ENCODE peak calls at places on chromosome 3, in eight cellular contexts. L is fibroblast of mammary gland; M is effector memory CD4-positive, alpha-beta T cell; W is mesothelial cell of epicardium; F is right atrium auricular region; B is glutamatergic neuron; N is NCI-H2081; H is endothelial cell. U is an unnamed sample.

GRCh38 chr3:50912746-50913145 is 238.0 kb downstream of the DOCK3 start:
- DNase-seq in F (no peak), B (no peak), N (no peak), M (no peak), H (no peak), L (no peak), W (no peak), U (no peak)

GRCh38 chr3:20511863-20512262 is 325.9 kb upstream of the SGO1 start:
- DNase-seq in M (no peak), B (no peak), H (peak; percentile 4), F (no peak), N (peak; percentile 63), L (peak; percentile 75), W (no peak), U (no peak)

GRCh38 chr3:150635526-150635925 is 32.4 kb downstream of the SELENOT start:
- DNase-seq in H (no peak), F (no peak), W (no peak), B (no peak), N (no peak), M (no peak), L (no peak), U (no peak)

GRCh38 chr3:73813978-73814292 is 189.2 kb upstream of the PDZRN3 start:
- DNase-seq in L (no peak), M (no peak), B (no peak), H (no peak), N (no peak), W (no peak), F (no peak), U (no peak)

GRCh38 chr3:18445421-18446066 is 20.4 kb upstream of the SATB1 start:
- DNase-seq in W (no peak), H (no peak), N (peak; percentile 31), L (no peak), B (peak; percentile 16), M (peak; percentile 69), F (no peak), U (no peak)

GRCh38 chr3:146803746-146804145 is 198.6 kb upstream of the PLSCR5 start:
- DNase-seq in H (no peak), W (no peak), B (peak; percentile 64), M (no peak), L (peak; percentile 87), F (no peak), N (no peak), U (no peak)

GRCh38 chr3:157354722-157355121 is 81.9 kb upstream of the PTX3 start:
- DNase-seq in L (peak; percentile 54), N (no peak), B (no peak), M (no peak), H (peak; percentile 60), F (no peak), W (no peak), U (no peak)

GRCh38 chr3:159787191-159787590 is 201.4 kb upstream of the IL12A start:
- DNase-seq in N (peak; percentile 29), B (no peak), F (no peak), H (no peak), W (no peak), M (no peak), L (peak; percentile 90), U (no peak)

GRCh38 chr3:134212898-134213665 is 37.6 kb downstream of the RYK start:
- DNase-seq in B (peak; percentile 92), L (peak; percentile 75), M (peak; percentile 58), H (peak; percentile 89), F (peak; percentile 86), N (peak; percentile 75), W (peak; percentile 93), U (peak; percentile 45)

GRCh38 chr3:134614955-134615354 is 35.9 kb downstream of the KY start:
- DNase-seq in M (no peak), W (no peak), L (no peak), N (no peak), F (peak; percentile 48), H (no peak), B (no peak), U (no peak)

U was measured in thoracic aorta.